ENCODE peak calls at places on chromosomes 16 and 17, in nine cellular contexts. I, Q, H, G, S, F, E, X and T are unnamed samples.

GRCh38 chr17:49565948-49566491 is 9.7 kb upstream of the NXPH3 start:
- DNase-seq in Q (no peak), X (peak), I (no peak), H (peak), G (peak), S (no peak), E (peak), F (no peak), T (no peak)

GRCh38 chr16:1063728-1064127 is 8.8 kb upstream of the SSTR5 start:
- DNase-seq in E (no peak), G (no peak), F (no peak), H (no peak), I (no peak), Q (no peak), S (no peak), X (no peak), T (no peak)

GRCh38 chr16:57723170-57723569 is 12.4 kb upstream of the KATNB1 start:
- DNase-seq in X (no peak), G (no peak), F (no peak), I (no peak), S (no peak), E (no peak), Q (no peak), H (no peak), T (no peak)

GRCh38 chr17:77100009-77100408 is 40.8 kb upstream of the SEC14L1 start:
- DNase-seq in X (peak), F (no peak), S (no peak), G (peak), Q (peak), E (peak), H (peak), I (no peak), T (no peak)

GRCh38 chr16:81243927-81244326 is 5.4 kb downstream of the BCO1 start:
- DNase-seq in F (no peak), G (no peak), X (no peak), H (no peak), S (no peak), I (no peak), Q (no peak), E (no peak), T (no peak)

GRCh38 chr16:11687606-11688519 is 19.6 kb downstream of the SNN start:
- DNase-seq in F (no peak), G (no peak), I (no peak), X (no peak), E (no peak), H (no peak), S (no peak), Q (peak), T (no peak)

GRCh38 chr16:82248257-82248656 is 78.2 kb upstream of the MPHOSPH6 start:
- DNase-seq in G (no peak), I (no peak), E (no peak), X (no peak), H (no peak), F (no peak), S (no peak), Q (no peak), T (no peak)

GRCh38 chr16:88542231-88542630 is 28.0 kb upstream of the ZC3H18 start:
- DNase-seq in H (no peak), Q (no peak), S (no peak), I (no peak), F (no peak), E (no peak), G (no peak), X (no peak), T (no peak)

GRCh38 chr16:66324785-66325184 is 41.7 kb upstream of the CDH5 start:
- DNase-seq in S (no peak), F (peak), I (no peak), G (no peak), Q (no peak), X (no peak), E (no peak), H (peak), T (no peak)

GRCh38 chr16:34803683-34804416 is 1344.4 kb downstream of the TP53TG3F start:
- DNase-seq in G (no peak), X (peak), E (peak), S (no peak), H (no peak), Q (peak), F (no peak), I (no peak), T (no peak)

GRCh38 chr17:17062356-17062755 is 20.1 kb downstream of the MPRIP start:
- DNase-seq in Q (no peak), S (no peak), G (no peak), X (no peak), I (no peak), E (no peak), F (no peak), H (peak), T (no peak)

GRCh38 chr17:61409301-61410099 is 9.9 kb downstream of the TBX2 start:
- DNase-seq in H (peak), S (no peak), X (peak), I (no peak), F (no peak), G (peak), E (peak), Q (peak), T (no peak)

GRCh38 chr16:84774810-84775209 is 45.0 kb upstream of the CRISPLD2 start:
- DNase-seq in H (no peak), E (no peak), G (no peak), Q (no peak), I (no peak), S (no peak), F (peak), X (peak), T (no peak)

GRCh38 chr16:66551362-66551761 is 1.0 kb upstream of the CKLF start:
- DNase-seq in S (no peak), E (peak), I (peak), G (peak), Q (no peak), F (no peak), X (peak), H (no peak), T (no peak)

GRCh38 chr17:77863814-77864161 is 94.7 kb upstream of the TNRC6C start:
- DNase-seq in S (no peak), Q (no peak), F (peak), E (peak), X (peak), G (no peak), I (no peak), H (no peak), T (no peak)

GRCh38 chr17:75130059-75130631 is 1.4 kb downstream of the NT5C start:
- DNase-seq in S (no peak), G (no peak), X (no peak), I (no peak), F (no peak), E (peak), Q (no peak), H (no peak), T (no peak)

GRCh38 chr16:27311897-27312303 is 1.9 kb upstream of the IL4R start:
- DNase-seq in X (no peak), E (no peak), G (no peak), S (no peak), F (no peak), I (no peak), Q (peak), H (no peak), T (no peak)

GRCh38 chr16:68473358-68474064 is 25.2 kb upstream of the SMPD3 start:
- DNase-seq in H (no peak), F (no peak), Q (no peak), I (no peak), E (no peak), G (no peak), S (no peak), X (no peak), T (no peak)

GRCh38 chr16:35302859-35303258 is 1843.4 kb downstream of the TP53TG3F start:
- DNase-seq in X (no peak), I (no peak), G (no peak), E (no peak), H (no peak), S (no peak), Q (no peak), F (no peak), T (no peak)

GRCh38 chr16:81816793-81817210 is 37.7 kb downstream of the PLCG2 start:
- DNase-seq in G (no peak), I (no peak), F (no peak), E (no peak), S (no peak), X (no peak), H (no peak), Q (no peak), T (no peak)

GRCh38 chr17:63919311-63919723 is 678 bp upstream of the GH1 start:
- DNase-seq in S (no peak), H (no peak), Q (no peak), I (peak), E (peak), X (peak), G (no peak), F (peak), T (no peak)

GRCh38 chr17:42878123-42878880 is 22.3 kb upstream of the G6PC1 start:
- DNase-seq in E (no peak), I (no peak), G (no peak), X (no peak), Q (no peak), F (no peak), H (no peak), S (no peak), T (no peak)

GRCh38 chr16:69563605-69564580 is 1.9 kb upstream of the NFAT5 start:
- DNase-seq in E (no peak), Q (no peak), S (no peak), F (peak), I (peak), X (no peak), H (no peak), G (no peak), T (peak)

GRCh38 chr16:53090591-53091507 is 36.1 kb downstream of the CHD9 start:
- DNase-seq in Q (peak), E (peak), F (peak), H (peak), S (no peak), X (peak), I (no peak), G (peak), T (no peak)

GRCh38 chr16:82439678-82440293 is 187.0 kb upstream of the CDH13 start:
- DNase-seq in E (no peak), F (peak), I (no peak), X (no peak), S (no peak), Q (no peak), H (no peak), G (no peak), T (no peak)

GRCh38 chr17:33941744-33942143 is 313.3 kb upstream of the CCL2 start:
- DNase-seq in H (no peak), G (no peak), F (no peak), E (no peak), Q (no peak), X (no peak), I (no peak), S (no peak), T (no peak)

GRCh38 chr16:67897231-67897630 is 4.2 kb downstream of the PSKH1 start:
- DNase-seq in G (peak), Q (no peak), I (no peak), H (no peak), F (peak), X (no peak), E (no peak), S (no peak), T (no peak)

GRCh38 chr16:9042943-9043680 is 48.3 kb upstream of the HAPSTR1 start:
- DNase-seq in H (no peak), G (no peak), S (no peak), Q (no peak), X (no peak), E (no peak), F (peak), I (no peak), T (no peak)

GRCh38 chr16:9820481-9821246 is 361.6 kb downstream of the GRIN2A start:
- DNase-seq in F (no peak), E (no peak), G (no peak), S (no peak), X (no peak), Q (no peak), H (no peak), I (no peak), T (no peak)

GRCh38 chr17:48835971-48836370 is 5.1 kb downstream of the CALCOCO2 start:
- DNase-seq in F (no peak), X (no peak), G (no peak), E (no peak), H (no peak), S (no peak), I (no peak), Q (no peak), T (no peak)

GRCh38 chr17:37826497-37827115 is 81.7 kb upstream of the HNF1B start:
- DNase-seq in F (no peak), E (peak), X (no peak), H (no peak), G (no peak), Q (no peak), S (no peak), I (no peak), T (no peak)

GRCh38 chr17:72945468-72945867 is 147.0 kb downstream of the SLC39A11 start:
- DNase-seq in S (no peak), Q (no peak), X (no peak), I (no peak), F (no peak), G (no peak), H (no peak), E (no peak), T (no peak)

GRCh38 chr17:10668771-10669170 is 11.7 kb upstream of the MYH3 start:
- DNase-seq in F (peak), Q (no peak), G (no peak), X (no peak), E (no peak), I (no peak), S (no peak), H (no peak), T (no peak)

GRCh38 chr16:6335072-6335471 is 997.6 kb upstream of the RBFOX1 start:
- DNase-seq in F (peak), G (no peak), X (no peak), E (no peak), S (no peak), I (no peak), H (no peak), Q (no peak), T (no peak)

GRCh38 chr17:68460096-68460495 is 2.8 kb upstream of the WIPI1 start:
- DNase-seq in S (no peak), H (no peak), F (no peak), X (no peak), G (no peak), E (no peak), I (no peak), Q (no peak), T (no peak)

GRCh38 chr17:68459030-68459376 is 1.7 kb upstream of the WIPI1 start:
- DNase-seq in X (no peak), S (no peak), I (no peak), H (no peak), E (no peak), Q (no peak), F (no peak), G (no peak), T (no peak)

GRCh38 chr17:68457168-68457538 is at the start of gene WIPI1:
- DNase-seq in H (peak), E (no peak), X (no peak), Q (peak), I (no peak), G (peak), S (no peak), F (no peak), T (no peak)

GRCh38 chr17:68457539-68458259 is 403 bp upstream of the WIPI1 start:
- DNase-seq in H (peak), I (peak), X (peak), F (peak), Q (peak), E (peak), G (peak), S (peak), T (peak)

GRCh38 chr17:68458260-68459029 is 1.1 kb upstream of the WIPI1 start:
- DNase-seq in G (no peak), F (no peak), X (no peak), Q (no peak), H (no peak), I (no peak), S (no peak), E (no peak), T (no peak)
- H3K27ac ChIP-seq in G (peak), F (peak), X (peak), Q (peak), H (peak), I (peak), S (peak), E (peak), T (peak)

GRCh38 chr17:50830298-50830697 is 5.1 kb upstream of the WFIKKN2 start:
- DNase-seq in G (no peak), Q (no peak), F (peak), E (peak), H (no peak), S (no peak), I (no peak), X (no peak), T (no peak)
- H3K27ac ChIP-seq in G (no peak), Q (no peak), F (no peak), E (no peak), H (no peak), S (no peak), I (no peak), X (no peak), T (no peak)

GRCh38 chr16:71726491-71727319 is 2.2 kb upstream of the PHLPP2 start:
- DNase-seq in S (no peak), F (no peak), G (no peak), E (no peak), Q (no peak), I (no peak), H (no peak), X (no peak), T (no peak)
- H3K27ac ChIP-seq in S (no peak), F (no peak), G (peak), E (peak), Q (no peak), I (no peak), H (peak), X (peak), T (no peak)

DNA sequence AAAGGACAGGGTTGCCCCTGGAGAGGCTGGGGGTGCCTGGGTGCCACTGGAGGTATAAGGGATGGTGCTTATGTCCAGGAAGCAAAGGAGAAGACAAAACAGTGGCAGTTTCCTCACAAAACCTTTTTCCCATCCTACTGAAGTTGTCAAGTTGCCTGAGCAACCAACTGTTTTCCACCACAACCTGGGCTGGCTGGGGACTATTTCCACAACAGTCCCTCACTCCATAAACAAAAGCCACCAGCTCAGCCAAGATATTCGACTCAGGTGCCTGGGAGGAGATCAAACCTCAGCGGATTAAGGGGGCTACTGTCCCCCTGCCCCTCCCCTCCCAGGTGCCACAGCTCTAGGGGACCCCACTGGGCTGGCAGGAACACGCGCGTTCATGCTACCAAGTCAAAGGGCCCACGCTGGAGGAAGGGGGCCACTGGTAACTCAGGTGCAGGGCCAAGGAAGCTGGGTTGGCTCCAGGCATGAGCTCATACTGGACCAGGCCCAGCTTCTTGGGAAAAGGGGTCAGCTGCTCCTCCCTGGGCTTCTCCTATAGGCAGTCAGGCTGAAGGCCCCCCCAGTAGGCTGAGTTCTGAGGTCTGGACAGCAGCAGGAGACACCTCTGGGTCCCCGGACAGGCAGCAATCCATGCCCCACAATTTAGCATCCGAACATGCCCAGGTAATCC is 45.7 kb upstream of the MRPS23 start:
- DNase-seq in H (no peak), X (no peak), G (no peak), E (peak), S (no peak), F (no peak), I (no peak), Q (no peak), T (no peak)
- H3K27ac ChIP-seq in H (peak), X (peak), G (peak), E (peak), S (no peak), F (no peak), I (no peak), Q (peak), T (no peak)

GRCh38 chr16:86343111-86343642 is 167.2 kb upstream of the FOXF1 start:
- DNase-seq in F (peak), S (no peak), E (peak), H (no peak), G (peak), Q (no peak), X (peak), I (no peak), T (no peak)
- H3K27ac ChIP-seq in F (no peak), S (no peak), E (peak), H (no peak), G (peak), Q (no peak), X (peak), I (no peak), T (no peak)